ENCODE peak calls at places on chromosomes 3 and 15, in seven cellular contexts. N is Kasumi-1; C is head of caudate nucleus; B is activated CD4-positive, alpha-beta T cell treated with anti-CD3 and anti-CD28 coated beads for 4 hours; U is epithelial cell of esophagus; J is HT-29; Q is stimulated activated CD4-positive, alpha-beta T cell treated with anti-CD3 and anti-CD28 coated beads, Interleukin-1b, Interleukin-23, amount 100 ng/mL, for 1 hour. R is an unnamed sample.

GRCh38 chr15:67433495-67434099 is 87.3 kb upstream of the C15orf61 start:
- DNase-seq in B (peak), J (peak), Q (no peak), C (peak), U (peak), N (peak), R (peak)

GRCh38 chr3:33103480-33103879 is 6.5 kb upstream of the GLB1 start:
- DNase-seq in U (no peak), N (no peak), C (no peak), J (no peak), B (no peak), Q (no peak), R (no peak)

GRCh38 chr3:48428088-48428862 is 1.6 kb downstream of the PLXNB1 start:
- DNase-seq in U (no peak), N (no peak), Q (no peak), B (no peak), C (no peak), J (peak), R (no peak)

GRCh38 chr15:60000113-60000823 is 3.8 kb upstream of the FOXB1 start:
- DNase-seq in Q (no peak), U (no peak), C (no peak), J (peak), B (no peak), N (no peak), R (no peak)

GRCh38 chr3:169772951-169773816 is at the start of gene MYNN:
- DNase-seq in U (peak), J (peak), C (peak), Q (peak), B (peak), N (peak), R (peak)

GRCh38 chr15:89628301-89628700 is 27.0 kb downstream of the KIF7 start:
- DNase-seq in J (no peak), Q (no peak), B (no peak), U (no peak), C (no peak), N (no peak), R (no peak)

GRCh38 chr15:62241135-62241770 is 76.2 kb upstream of the C2CD4B start:
- DNase-seq in N (no peak), C (no peak), J (peak), B (no peak), U (peak), Q (no peak), R (no peak)

GRCh38 chr3:51962854-51963530 is 4.3 kb downstream of the PCBP4 start:
- DNase-seq in C (peak), N (no peak), J (no peak), B (no peak), U (no peak), Q (no peak), R (no peak)

GRCh38 chr15:48076454-48076853 is 44.3 kb upstream of the SLC24A5 start:
- DNase-seq in Q (no peak), B (no peak), C (no peak), U (no peak), N (no peak), J (no peak), R (no peak)

GRCh38 chr3:126753191-126754160 is 49.4 kb downstream of the CHCHD6 start:
- DNase-seq in C (no peak), J (peak), U (peak), B (no peak), N (no peak), Q (no peak), R (no peak)

GRCh38 chr15:92365079-92365478 is 28.6 kb upstream of the ST8SIA2 start:
- DNase-seq in U (peak), C (no peak), Q (no peak), N (no peak), J (no peak), B (no peak), R (no peak)

GRCh38 chr15:68693071-68693470 is 114.3 kb downstream of the CORO2B start:
- DNase-seq in C (no peak), Q (no peak), B (no peak), U (no peak), N (peak), J (no peak), R (no peak)

GRCh38 chr3:18379647-18380046 is 45.5 kb downstream of the SATB1 start:
- DNase-seq in Q (no peak), C (no peak), J (no peak), B (no peak), U (no peak), N (no peak), R (no peak)

GRCh38 chr3:174651951-174652350 is 207.2 kb upstream of the NAALADL2 start:
- DNase-seq in U (no peak), Q (no peak), J (no peak), N (no peak), B (no peak), C (peak), R (no peak)

GRCh38 chr3:53169045-53169831 is 8.2 kb downstream of the PRKCD start:
- DNase-seq in B (no peak), U (peak), J (no peak), N (no peak), Q (no peak), C (no peak), R (no peak)

GRCh38 chr15:47206358-47206978 is 510.8 kb upstream of the SEMA6D start:
- DNase-seq in U (no peak), Q (no peak), N (no peak), B (no peak), C (no peak), J (no peak), R (no peak)

GRCh38 chr3:161028485-161029018 is 76.6 kb downstream of the B3GALNT1 start:
- DNase-seq in B (no peak), Q (no peak), J (no peak), U (no peak), C (no peak), N (no peak), R (no peak)

GRCh38 chr3:135311699-135312098 is 516.6 kb downstream of the EPHB1 start:
- DNase-seq in B (no peak), U (peak), C (no peak), J (no peak), Q (no peak), N (no peak), R (no peak)

GRCh38 chr15:36434160-36434559 is 145.3 kb upstream of the CDIN1 start:
- DNase-seq in Q (no peak), N (no peak), J (no peak), U (no peak), B (no peak), C (no peak), R (no peak)

GRCh38 chr3:43036621-43037331 is 57.7 kb downstream of the GASK1A start:
- DNase-seq in C (no peak), B (no peak), J (no peak), U (no peak), Q (no peak), N (no peak), R (no peak)

GRCh38 chr15:50431204-50431603 is 7.0 kb downstream of the USP8 start:
- DNase-seq in N (no peak), U (no peak), J (no peak), B (no peak), Q (no peak), C (no peak), R (no peak)

GRCh38 chr15:25136119-25136518 is 181.3 kb downstream of the SNRPN start:
- DNase-seq in B (no peak), C (no peak), U (peak), Q (no peak), J (peak), N (no peak), R (no peak)

GRCh38 chr3:16430717-16431630 is 82.5 kb downstream of the RFTN1 start:
- DNase-seq in J (no peak), C (no peak), U (no peak), N (no peak), B (no peak), Q (no peak), R (no peak)

GRCh38 chr3:66376568-66376967 is 124.3 kb downstream of the LRIG1 start:
- DNase-seq in J (peak), B (no peak), C (no peak), U (peak), N (no peak), Q (no peak), R (no peak)

GRCh38 chr15:99454941-99455795 is 110.6 kb upstream of the MEF2A start:
- DNase-seq in U (peak), B (no peak), N (no peak), Q (no peak), J (peak), C (no peak), R (no peak)

GRCh38 chr15:82810863-82811421 is 1.5 kb downstream of the WHAMM start:
- DNase-seq in B (peak), N (peak), C (no peak), J (peak), U (peak), Q (no peak), R (peak)

GRCh38 chr3:13574798-13575451 is 26.0 kb downstream of the FBLN2 start:
- DNase-seq in C (peak), U (no peak), B (no peak), Q (no peak), N (no peak), J (no peak), R (peak)

GRCh38 chr3:188137062-188137461 is 16.9 kb upstream of the LPP start:
- DNase-seq in N (peak), B (no peak), Q (no peak), J (no peak), C (no peak), U (no peak), R (no peak)

GRCh38 chr3:12194209-12194608 is 35.5 kb upstream of the TIMP4 start:
- DNase-seq in U (peak), J (peak), N (peak), Q (no peak), C (peak), B (no peak), R (no peak)

GRCh38 chr15:51077565-51078153 is 17.0 kb downstream of the TNFAIP8L3 start:
- DNase-seq in C (peak), J (no peak), Q (no peak), U (no peak), N (no peak), B (peak), R (peak)

GRCh38 chr15:28979208-28979891 is 93.6 kb downstream of the APBA2 start:
- DNase-seq in J (no peak), B (no peak), U (no peak), Q (no peak), N (no peak), C (no peak), R (no peak)

GRCh38 chr3:38647217-38647970 is 2.1 kb downstream of the SCN5A start:
- DNase-seq in B (no peak), U (no peak), J (no peak), C (no peak), N (no peak), Q (no peak), R (no peak)

GRCh38 chr3:150599611-150600297 is 3.4 kb upstream of the SELENOT start:
- DNase-seq in U (peak), N (no peak), C (no peak), B (no peak), J (peak), Q (no peak), R (no peak)